ENCODE peak calls at places on chromosomes 6 and 20, in nine cellular contexts. N, G, K, V, J, Y, H, D and Q are unnamed samples. For H3K9me3 and H3K4me1, the result is how much of the 10 kb centered on the place peaks cover.

GRCh38 chr6:26233608-26234420 is 131.2 kb upstream of the BTN3A2 start:
- DNase-seq in H (peak), N (peak), G (no peak), V (peak), J (peak), K (no peak), D (no peak), Y (peak), Q (no peak)

GRCh38 chr20:44730441-44730840 is 15.2 kb upstream of the KCNK15 start:
- DNase-seq in H (no peak), D (no peak), J (no peak), N (peak), Y (no peak), K (no peak), G (no peak), V (peak), Q (no peak)

GRCh38 chr20:32650545-32650944 is 23.2 kb downstream of the C20orf203 start:
- DNase-seq in D (no peak), G (no peak), K (no peak), J (peak), N (no peak), V (no peak), Y (no peak), H (peak), Q (no peak)

GRCh38 chr6:27865952-27866369 is 46.2 kb downstream of the OR2B2 start:
- DNase-seq in N (peak), G (no peak), Y (no peak), J (peak), V (no peak), K (no peak), D (no peak), H (peak), Q (no peak)

GRCh38 chr20:2797136-2797983 is 3.1 kb downstream of the CPXM1 start:
- DNase-seq in D (no peak), G (no peak), K (no peak), H (no peak), Y (no peak), N (no peak), V (no peak), J (peak), Q (no peak)

GRCh38 chr20:25314497-25315417 is 66.9 kb downstream of the PYGB start:
- DNase-seq in D (no peak), V (no peak), H (no peak), Y (peak), G (peak), K (no peak), N (peak), J (no peak), Q (peak)

GRCh38 chr6:131014080-131014776 is 48.8 kb downstream of the EPB41L2 start:
- DNase-seq in Y (no peak), N (no peak), K (no peak), H (no peak), V (no peak), D (no peak), J (no peak), G (no peak), Q (no peak)

GRCh38 chr6:82015043-82015442 is 232.5 kb downstream of the IBTK start:
- DNase-seq in V (no peak), J (no peak), G (no peak), Y (no peak), K (no peak), D (no peak), H (no peak), N (no peak), Q (no peak)

GRCh38 chr20:37567331-37567665 is 39.6 kb upstream of the BLCAP start:
- DNase-seq in K (no peak), N (no peak), Y (peak), G (no peak), H (no peak), V (no peak), D (no peak), J (no peak), Q (peak)

GRCh38 chr6:96276326-96276725 is 245.3 kb upstream of the UFL1 start:
- DNase-seq in D (no peak), J (no peak), H (peak), V (no peak), K (no peak), G (no peak), Y (no peak), N (no peak), Q (no peak)

GRCh38 chr20:40279390-40279789 is 409.6 kb downstream of the MAFB start:
- DNase-seq in H (peak), Y (peak), N (no peak), J (no peak), G (peak), V (no peak), D (no peak), K (no peak), Q (no peak)

DNA sequence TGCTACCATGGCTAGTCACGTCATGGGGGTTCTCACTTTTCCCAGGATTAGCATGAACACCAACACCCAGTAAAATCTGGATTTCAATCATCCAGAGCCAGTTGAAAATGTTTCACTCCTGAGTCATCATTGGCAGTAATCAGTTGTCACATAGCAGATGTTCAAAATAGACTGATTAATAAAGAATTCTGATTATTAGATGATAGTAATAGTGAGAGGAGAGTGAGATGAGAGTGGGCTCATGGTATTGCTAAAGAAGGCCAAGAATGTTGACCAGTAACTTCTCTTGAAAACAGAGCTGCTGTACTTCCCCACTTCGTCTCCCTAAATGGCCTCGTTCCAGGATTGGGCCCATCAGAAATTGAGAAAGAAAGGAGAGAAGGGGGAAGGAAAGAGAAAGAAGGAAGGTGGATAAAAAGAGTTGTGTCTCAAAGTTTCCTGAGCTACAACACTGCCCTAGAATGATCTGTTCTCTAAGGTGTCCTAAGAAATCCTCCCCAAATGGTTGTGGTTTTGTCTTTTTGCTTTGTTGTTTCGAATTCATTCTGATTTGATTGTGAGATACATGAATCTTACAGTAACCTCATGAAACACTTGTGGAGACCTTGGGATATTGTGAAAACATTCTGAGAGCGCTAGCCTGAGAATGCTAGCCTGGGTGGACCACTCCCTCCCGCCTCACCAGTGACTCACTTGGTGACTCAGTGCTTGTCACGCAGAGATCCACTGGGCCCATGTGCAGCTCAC is 502.2 kb upstream of the JARID2 start:
- DNase-seq in D (no peak), K (no peak), N (peak), Y (peak), H (peak), G (no peak), V (peak), J (peak), Q (peak)
- H3K27ac ChIP-seq in D (no peak), K (no peak), N (peak), Y (peak), H (no peak), G (no peak), V (peak), J (no peak), Q (peak)

GRCh38 chr20:29318871-29319461 is 1938.5 kb upstream of the DEFB115 start:
- DNase-seq in K (no peak), V (no peak), N (no peak), G (no peak), D (no peak), H (no peak), J (no peak), Y (no peak), Q (no peak)

GRCh38 chr20:29325304-29325640 is 1932.2 kb upstream of the DEFB115 start:
- DNase-seq in J (no peak), G (no peak), N (no peak), H (no peak), V (no peak), K (no peak), Y (no peak), D (no peak), Q (no peak)

GRCh38 chr20:29314294-29314693 is 1943.2 kb upstream of the DEFB115 start:
- DNase-seq in G (no peak), V (no peak), J (no peak), D (no peak), Y (no peak), H (no peak), K (no peak), N (no peak), Q (no peak)

GRCh38 chr20:29319725-29320124 is 1937.7 kb upstream of the DEFB115 start:
- DNase-seq in G (no peak), K (no peak), J (no peak), N (no peak), D (no peak), H (no peak), V (no peak), Y (no peak), Q (no peak)
- H3K9me3 ChIP-seq in G (under half), K (under half), J (under half), N (under half), D (under half), H (half or more), V (under half), Y (under half), Q (under half)

DNA sequence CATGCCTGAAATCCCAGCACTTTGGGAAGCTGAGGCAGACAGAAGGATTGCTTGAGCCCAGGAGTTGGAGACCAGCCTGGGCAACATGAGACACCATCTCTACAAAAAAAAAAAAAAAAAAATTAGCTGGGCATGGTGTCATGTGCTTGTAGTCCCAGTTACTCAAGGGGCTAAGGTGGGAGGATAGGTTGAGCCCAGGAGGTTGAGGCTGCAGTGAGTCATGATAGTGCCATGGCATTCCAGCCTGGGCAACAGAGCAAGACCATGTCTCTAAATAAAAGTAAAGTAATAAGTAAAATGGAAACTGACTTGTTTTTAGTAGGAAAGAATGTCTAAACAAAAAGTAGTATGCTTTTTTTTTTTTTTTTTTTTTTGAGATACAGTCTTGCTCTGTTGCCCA is 240.7 kb downstream of the ARID1B start:
- DNase-seq in H (no peak), Y (no peak), G (no peak), K (no peak), V (no peak), D (no peak), N (no peak), J (no peak), Q (no peak)
- H3K4me1 ChIP-seq in H (under half), Y (under half), G (under half), K (under half), V (under half), D (under half), N (under half), J (under half), Q (under half)

GRCh38 chr20:45836841-45837240 is 3.2 kb downstream of the SNX21 start:
- DNase-seq in N (no peak), K (no peak), H (no peak), D (no peak), G (no peak), Y (no peak), V (no peak), J (no peak), Q (no peak)
- H3K27ac ChIP-seq in N (no peak), K (no peak), H (no peak), D (peak), G (peak), Y (peak), V (no peak), J (no peak), Q (peak)

GRCh38 chr20:30815577-30816181 is 441.8 kb upstream of the DEFB115 start:
- DNase-seq in D (no peak), Y (no peak), V (no peak), G (no peak), K (no peak), N (no peak), J (no peak), H (no peak), Q (no peak)
- H3K9me3 ChIP-seq in D (under half), Y (under half), V (under half), G (under half), K (under half), N (under half), J (under half), H (under half), Q (under half)